ENCODE peak calls at places on chromosomes 16 and 17, in five cellular contexts. I is breast epithelium; S is IMR-90; X is lower lobe of right lung; U is CD8-positive, alpha-beta T cell. T is an unnamed sample.

GRCh38 chr16:85424260-85425060 is 188.7 kb upstream of the GSE1 start:
- DNase-seq in X (peak; percentile 47), S (no peak), U (no peak), I (no peak), T (no peak)

GRCh38 chr16:68452176-68452575 is 3.9 kb upstream of the SMPD3 start:
- DNase-seq in X (no peak), I (no peak), S (no peak), U (no peak), T (no peak)

GRCh38 chr17:60305141-60305540 is 86.8 kb downstream of the USP32 start:
- DNase-seq in S (no peak), U (no peak), X (no peak), I (no peak), T (no peak)

GRCh38 chr16:54829691-54830090 is 101.0 kb upstream of the IRX5 start:
- DNase-seq in I (no peak), S (no peak), X (no peak), U (no peak), T (no peak)

GRCh38 chr16:88700636-88701482 is 5.3 kb downstream of the RNF166 start:
- DNase-seq in S (peak; percentile 90), U (peak; percentile 98), I (peak; percentile 60), X (peak; percentile 98), T (peak; percentile 67)

GRCh38 chr16:79845734-79846135 is 245.2 kb upstream of the MAF start:
- DNase-seq in I (no peak), X (no peak), S (no peak), U (no peak), T (no peak)

GRCh38 chr16:49857423-49858181 is 1.7 kb upstream of the ZNF423 start:
- DNase-seq in X (no peak), S (peak; percentile 11), U (no peak), I (no peak), T (no peak)

GRCh38 chr16:75593825-75594820 is 27.9 kb downstream of the GABARAPL2 start:
- DNase-seq in U (no peak), I (no peak), X (no peak), S (peak; percentile 83), T (no peak)

GRCh38 chr17:60154616-60155426 is 5.0 kb downstream of the CA4 start:
- DNase-seq in S (peak; percentile 68), X (peak; percentile 37), U (no peak), I (no peak), T (no peak)

GRCh38 chr17:64343833-64344637 is 46.6 kb downstream of the PECAM1 start:
- DNase-seq in S (peak; percentile 90), I (peak; percentile 67), X (peak; percentile 82), U (no peak), T (no peak)

GRCh38 chr16:70429888-70430666 is 8.8 kb downstream of the ST3GAL2 start:
- DNase-seq in I (no peak), S (no peak), U (no peak), X (no peak), T (no peak)

GRCh38 chr16:67842509-67843342 is 606 bp downstream of the THAP11 start:
- DNase-seq in U (peak; percentile 76), I (no peak), X (peak; percentile 79), S (peak; percentile 46), T (no peak)

GRCh38 chr16:4373909-4374742 is 2.5 kb downstream of the VASN start:
- DNase-seq in I (no peak), X (peak; percentile 79), U (peak; percentile 61), S (peak; percentile 98), T (peak; percentile 64)

GRCh38 chr17:2837147-2837561 is 40.9 kb downstream of the RAP1GAP2 start:
- DNase-seq in X (no peak), U (peak; percentile 47), I (no peak), S (no peak), T (no peak)

GRCh38 chr17:81440511-81441244 is 45.4 kb downstream of the BAHCC1 start:
- DNase-seq in S (no peak), U (no peak), I (no peak), X (no peak), T (no peak)

GRCh38 chr17:43556292-43556691 is 10.2 kb upstream of the ETV4 start:
- DNase-seq in U (no peak), S (peak; percentile 29), X (peak; percentile 65), I (no peak), T (no peak)

GRCh38 chr17:46771601-46772012 is 46.9 kb downstream of the WNT3 start:
- DNase-seq in U (no peak), S (no peak), I (no peak), X (peak; percentile 59), T (no peak)

GRCh38 chr17:37179893-37180292 is 195.9 kb upstream of the C17orf78 start:
- DNase-seq in S (peak; percentile 87), X (no peak), I (no peak), U (no peak), T (no peak)

GRCh38 chr17:29178750-29179231 is 1.4 kb downstream of the MYO18A start:
- DNase-seq in S (no peak), U (no peak), X (no peak), I (no peak), T (no peak)

GRCh38 chr17:1593630-1593931 is 31.0 kb upstream of the PITPNA start:
- DNase-seq in X (no peak), S (no peak), U (no peak), I (no peak), T (no peak)
- H3K4me1 ChIP-seq in X (peaks cover 21% of the 10 kb centered on the region), S (peaks cover 13% of the 10 kb centered on the region), U (peaks cover 10% of the 10 kb centered on the region), I (no peaks in the 10 kb centered on the region), T (peaks cover 32% of the 10 kb centered on the region)

GRCh38 chr16:83945587-83945986 is 7.5 kb upstream of the OSGIN1 start:
- DNase-seq in S (no peak), U (no peak), I (no peak), X (no peak), T (no peak)

GRCh38 chr16:83943516-83944050 is 9.5 kb upstream of the OSGIN1 start:
- DNase-seq in S (no peak), X (no peak), U (no peak), I (no peak), T (no peak)

GRCh38 chr16:83940630-83941378 is 12.2 kb upstream of the OSGIN1 start:
- DNase-seq in U (no peak), S (no peak), X (no peak), I (no peak), T (no peak)

GRCh38 chr16:83942074-83942473 is 11.0 kb upstream of the OSGIN1 start:
- DNase-seq in U (no peak), S (no peak), I (no peak), X (no peak), T (no peak)

DNA sequence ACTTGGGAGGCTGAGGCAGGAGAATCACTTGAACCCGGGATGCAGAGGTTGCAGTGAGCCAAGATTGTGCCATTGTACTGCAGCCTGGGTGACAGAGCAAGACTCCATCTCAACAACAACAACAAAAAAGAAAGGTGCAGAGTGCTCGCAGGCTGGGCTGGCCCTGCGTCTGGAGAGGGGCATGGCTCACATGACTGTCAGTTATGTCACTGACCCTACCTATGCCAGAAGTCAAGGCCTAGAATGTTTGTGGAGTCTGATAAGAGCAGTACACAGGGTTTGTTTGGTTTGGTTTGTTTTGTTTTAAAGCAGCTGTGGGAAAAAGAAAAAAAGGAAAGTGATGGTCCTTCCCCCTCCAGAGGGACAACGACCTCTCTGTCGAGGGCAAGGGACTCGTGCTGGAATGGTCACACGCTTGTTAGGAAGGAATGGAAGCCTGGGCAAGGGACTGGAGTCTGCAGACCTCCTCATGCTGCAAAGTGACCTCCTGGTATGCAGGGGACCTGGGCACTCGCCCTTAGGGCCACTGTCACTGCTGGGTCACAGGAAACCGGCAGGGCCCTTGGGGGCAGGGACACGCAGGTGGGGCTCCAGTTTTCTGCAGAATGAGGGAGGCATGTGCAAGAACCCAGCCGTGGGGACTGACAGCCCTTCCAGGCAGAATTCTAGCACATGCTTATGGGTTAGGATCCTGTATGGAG is 10.1 kb upstream of the OSGIN1 start:
- DNase-seq in S (no peak), U (no peak), I (no peak), X (no peak), T (no peak)
- H3K36me3 ChIP-seq in S (no peaks in the 10 kb centered on the region), U (no peaks in the 10 kb centered on the region), I (no peaks in the 10 kb centered on the region), X (no peaks in the 10 kb centered on the region), T (no peaks in the 10 kb centered on the region)

GRCh38 chr16:35187665-35188225 is 1728.3 kb downstream of the TP53TG3F start:
- DNase-seq in I (no peak), X (no peak), S (no peak), U (no peak), T (no peak)
- TF ChIP-seq CTCF in I (no peak), X (no peak), S (no peak), U (no peak), T (no peak)

GRCh38 chr17:40333781-40334453 is 24.9 kb downstream of the RARA start:
- DNase-seq in U (peak; percentile 19), X (peak; percentile 81), I (no peak), S (no peak), T (no peak)

GRCh38 chr17:40328386-40328766 is 19.4 kb downstream of the RARA start:
- DNase-seq in S (no peak), I (no peak), U (no peak), X (no peak), T (no peak)

GRCh38 chr17:40329981-40330794 is 21.2 kb downstream of the RARA start:
- DNase-seq in U (peak; percentile 24), S (no peak), X (peak; percentile 76), I (peak; percentile 74), T (no peak)

GRCh38 chr17:40331743-40332641 is 23.0 kb downstream of the RARA start:
- DNase-seq in I (peak; percentile 94), X (peak; percentile 92), S (no peak), U (peak; percentile 20), T (peak; percentile 83)

GRCh38 chr17:40330850-40331470 is 22.0 kb downstream of the RARA start:
- DNase-seq in I (no peak), U (peak; percentile 8), X (no peak), S (no peak), T (no peak)
- H3K4me1 ChIP-seq in I (peaks cover 87% of the 10 kb centered on the region), U (peaks cover 90% of the 10 kb centered on the region), X (peaks cover 100% of the 10 kb centered on the region), S (peaks cover 55% of the 10 kb centered on the region), T (peaks cover 95% of the 10 kb centered on the region)

GRCh38 chr17:61454932-61455753 is 2.9 kb downstream of the TBX4 start:
- DNase-seq in S (no peak), I (no peak), U (no peak), X (no peak), T (no peak)

GRCh38 chr17:61454095-61454931 is 2.1 kb downstream of the TBX4 start:
- DNase-seq in U (no peak), S (no peak), I (no peak), X (no peak), T (no peak)

GRCh38 chr17:61456688-61457225 is 4.5 kb downstream of the TBX4 start:
- DNase-seq in U (no peak), I (no peak), S (no peak), X (no peak), T (no peak)

GRCh38 chr17:61457226-61457983 is 5.2 kb downstream of the TBX4 start:
- DNase-seq in U (no peak), I (no peak), S (no peak), X (no peak), T (no peak)

GRCh38 chr17:61455754-61456681 is 3.8 kb downstream of the TBX4 start:
- DNase-seq in I (no peak), S (no peak), U (no peak), X (no peak), T (no peak)
- H3K36me3 ChIP-seq in I (no peaks in the 10 kb centered on the region), S (no peaks in the 10 kb centered on the region), U (no peaks in the 10 kb centered on the region), X (no peaks in the 10 kb centered on the region), T (no peaks in the 10 kb centered on the region)

DNA sequence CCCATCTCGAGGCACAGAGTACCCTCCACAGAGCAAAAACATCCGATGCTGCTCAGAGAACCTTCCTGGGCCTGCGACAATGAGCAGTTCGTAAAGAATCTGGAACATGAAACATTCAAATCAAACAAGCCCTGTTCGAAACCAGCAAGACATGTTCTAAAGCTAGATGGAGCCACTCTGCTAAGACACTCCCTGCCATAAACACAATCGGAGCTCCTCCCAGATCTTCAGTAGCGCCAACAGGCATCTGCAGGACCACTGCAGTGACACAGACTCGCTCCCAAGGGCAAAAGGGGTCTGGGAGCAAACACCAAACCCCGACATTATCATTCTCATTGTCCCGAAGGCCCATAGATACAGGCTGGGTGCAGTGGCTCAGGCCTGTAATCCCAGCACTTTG is 108.7 kb downstream of the ZFHX3 start:
- DNase-seq in X (no peak), I (no peak), S (peak; percentile 79), U (no peak), T (no peak)
- TF ChIP-seq CTCF in X (no peak), I (no peak), S (peak; percentile 41), U (no peak), T (no peak)